ENCODE peak calls at places on chromosome 3, in five cellular contexts. One of them, this sample, is unnamed.
A peak's percentile ranks its signal among the peaks of the same experiment; 100 is the strongest.

GRCh38 chr3:99627062-99627826 is 11.2 kb upstream of the COL8A1 start:
- DNase-seq in left lung: no peak
- DNase-seq in stimulated activated CD4-positive, alpha-beta T cell treated with anti-CD3 and anti-CD28 coated beads, Interleukin-1b, Interleukin-23, amount 100 ng/mL, for 24 hours: no peak
- DNase-seq in T-helper 2 cell: peak; percentile 81
- DNase-seq in amniotic stem cell: no peak
- DNase-seq in this sample: no peak

GRCh38 chr3:140541975-140542653 is 135.8 kb upstream of the TRIM42 start:
- DNase-seq in left lung: no peak
- DNase-seq in stimulated activated CD4-positive, alpha-beta T cell treated with anti-CD3 and anti-CD28 coated beads, Interleukin-1b, Interleukin-23, amount 100 ng/mL, for 24 hours: no peak
- DNase-seq in amniotic stem cell: no peak
- DNase-seq in T-helper 2 cell: no peak
- DNase-seq in this sample: no peak

GRCh38 chr3:144341461-144341860 is 369.8 kb downstream of the DIPK2A start:
- DNase-seq in amniotic stem cell: no peak
- DNase-seq in T-helper 2 cell: no peak
- DNase-seq in left lung: no peak
- DNase-seq in stimulated activated CD4-positive, alpha-beta T cell treated with anti-CD3 and anti-CD28 coated beads, Interleukin-1b, Interleukin-23, amount 100 ng/mL, for 24 hours: no peak
- DNase-seq in this sample: no peak

GRCh38 chr3:173411288-173412064 is 13.9 kb downstream of the NLGN1 start:
- DNase-seq in left lung: no peak
- DNase-seq in amniotic stem cell: peak; percentile 9
- DNase-seq in T-helper 2 cell: no peak
- DNase-seq in stimulated activated CD4-positive, alpha-beta T cell treated with anti-CD3 and anti-CD28 coated beads, Interleukin-1b, Interleukin-23, amount 100 ng/mL, for 24 hours: no peak
- DNase-seq in this sample: no peak

GRCh38 chr3:112048911-112049310 is 14.4 kb downstream of the TMPRSS7 start:
- DNase-seq in left lung: no peak
- DNase-seq in amniotic stem cell: no peak
- DNase-seq in T-helper 2 cell: no peak
- DNase-seq in stimulated activated CD4-positive, alpha-beta T cell treated with anti-CD3 and anti-CD28 coated beads, Interleukin-1b, Interleukin-23, amount 100 ng/mL, for 24 hours: no peak
- DNase-seq in this sample: no peak

GRCh38 chr3:182651461-182651860 is 141.8 kb upstream of the ATP11B start:
- DNase-seq in T-helper 2 cell: no peak
- DNase-seq in amniotic stem cell: no peak
- DNase-seq in stimulated activated CD4-positive, alpha-beta T cell treated with anti-CD3 and anti-CD28 coated beads, Interleukin-1b, Interleukin-23, amount 100 ng/mL, for 24 hours: no peak
- DNase-seq in left lung: no peak
- DNase-seq in this sample: no peak

GRCh38 chr3:14602006-14602803 is 49.4 kb upstream of the CCDC174 start:
- DNase-seq in amniotic stem cell: no peak
- DNase-seq in T-helper 2 cell: no peak
- DNase-seq in left lung: no peak
- DNase-seq in stimulated activated CD4-positive, alpha-beta T cell treated with anti-CD3 and anti-CD28 coated beads, Interleukin-1b, Interleukin-23, amount 100 ng/mL, for 24 hours: no peak
- DNase-seq in this sample: no peak

GRCh38 chr3:113695818-113696645 is at the start of gene USF3:
- DNase-seq in stimulated activated CD4-positive, alpha-beta T cell treated with anti-CD3 and anti-CD28 coated beads, Interleukin-1b, Interleukin-23, amount 100 ng/mL, for 24 hours: peak; percentile 56
- DNase-seq in T-helper 2 cell: peak; percentile 92
- DNase-seq in amniotic stem cell: no peak
- DNase-seq in left lung: peak; percentile 94
- DNase-seq in this sample: no peak

GRCh38 chr3:29642393-29643033 is 361.6 kb downstream of the RBMS3 start:
- DNase-seq in left lung: no peak
- DNase-seq in amniotic stem cell: peak; percentile 11
- DNase-seq in stimulated activated CD4-positive, alpha-beta T cell treated with anti-CD3 and anti-CD28 coated beads, Interleukin-1b, Interleukin-23, amount 100 ng/mL, for 24 hours: no peak
- DNase-seq in T-helper 2 cell: no peak
- DNase-seq in this sample: no peak

GRCh38 chr3:58161435-58162398 is 49.1 kb downstream of the DNASE1L3 start:
- DNase-seq in amniotic stem cell: peak; percentile 58
- DNase-seq in stimulated activated CD4-positive, alpha-beta T cell treated with anti-CD3 and anti-CD28 coated beads, Interleukin-1b, Interleukin-23, amount 100 ng/mL, for 24 hours: no peak
- DNase-seq in T-helper 2 cell: no peak
- DNase-seq in left lung: no peak
- DNase-seq in this sample: peak; percentile 98

GRCh38 chr3:118587847-118588246 is 446.8 kb downstream of the IGSF11 start:
- DNase-seq in stimulated activated CD4-positive, alpha-beta T cell treated with anti-CD3 and anti-CD28 coated beads, Interleukin-1b, Interleukin-23, amount 100 ng/mL, for 24 hours: no peak
- DNase-seq in amniotic stem cell: no peak
- DNase-seq in left lung: no peak
- DNase-seq in T-helper 2 cell: no peak
- DNase-seq in this sample: no peak

GRCh38 chr3:46396129-46396528 is 10.7 kb downstream of the CCR5AS start:
- DNase-seq in left lung: no peak
- DNase-seq in T-helper 2 cell: no peak
- DNase-seq in amniotic stem cell: no peak
- DNase-seq in stimulated activated CD4-positive, alpha-beta T cell treated with anti-CD3 and anti-CD28 coated beads, Interleukin-1b, Interleukin-23, amount 100 ng/mL, for 24 hours: no peak
- DNase-seq in this sample: no peak

GRCh38 chr3:56826831-56827722 is 25.3 kb upstream of the ARHGEF3 start:
- DNase-seq in amniotic stem cell: no peak
- DNase-seq in T-helper 2 cell: peak; percentile 28
- DNase-seq in left lung: no peak
- DNase-seq in stimulated activated CD4-positive, alpha-beta T cell treated with anti-CD3 and anti-CD28 coated beads, Interleukin-1b, Interleukin-23, amount 100 ng/mL, for 24 hours: no peak
- DNase-seq in this sample: no peak

GRCh38 chr3:184757010-184757651 is 45.3 kb upstream of the MAGEF1 start:
- DNase-seq in amniotic stem cell: no peak
- DNase-seq in left lung: no peak
- DNase-seq in stimulated activated CD4-positive, alpha-beta T cell treated with anti-CD3 and anti-CD28 coated beads, Interleukin-1b, Interleukin-23, amount 100 ng/mL, for 24 hours: no peak
- DNase-seq in T-helper 2 cell: no peak
- DNase-seq in this sample: no peak

GRCh38 chr3:30256474-30256873 is 349.9 kb upstream of the TGFBR2 start:
- DNase-seq in amniotic stem cell: no peak
- DNase-seq in T-helper 2 cell: no peak
- DNase-seq in stimulated activated CD4-positive, alpha-beta T cell treated with anti-CD3 and anti-CD28 coated beads, Interleukin-1b, Interleukin-23, amount 100 ng/mL, for 24 hours: no peak
- DNase-seq in left lung: no peak
- DNase-seq in this sample: peak; percentile 23

GRCh38 chr3:194306771-194307640 is 44.1 kb downstream of the CPN2 start:
- DNase-seq in left lung: no peak
- DNase-seq in stimulated activated CD4-positive, alpha-beta T cell treated with anti-CD3 and anti-CD28 coated beads, Interleukin-1b, Interleukin-23, amount 100 ng/mL, for 24 hours: no peak
- DNase-seq in amniotic stem cell: no peak
- DNase-seq in T-helper 2 cell: peak; percentile 72
- DNase-seq in this sample: no peak

GRCh38 chr3:151765685-151766084 is 32.0 kb downstream of the AADACL2 start:
- DNase-seq in stimulated activated CD4-positive, alpha-beta T cell treated with anti-CD3 and anti-CD28 coated beads, Interleukin-1b, Interleukin-23, amount 100 ng/mL, for 24 hours: no peak
- DNase-seq in T-helper 2 cell: no peak
- DNase-seq in amniotic stem cell: no peak
- DNase-seq in left lung: no peak
- DNase-seq in this sample: no peak

GRCh38 chr3:17678116-17678741 is 64.2 kb downstream of the TBC1D5 start:
- DNase-seq in stimulated activated CD4-positive, alpha-beta T cell treated with anti-CD3 and anti-CD28 coated beads, Interleukin-1b, Interleukin-23, amount 100 ng/mL, for 24 hours: no peak
- DNase-seq in left lung: no peak
- DNase-seq in T-helper 2 cell: peak; percentile 51
- DNase-seq in amniotic stem cell: peak; percentile 2
- DNase-seq in this sample: peak; percentile 8

GRCh38 chr3:127671523-127672428 is 976 bp upstream of the ABTB1 start:
- DNase-seq in left lung: peak; percentile 78
- DNase-seq in stimulated activated CD4-positive, alpha-beta T cell treated with anti-CD3 and anti-CD28 coated beads, Interleukin-1b, Interleukin-23, amount 100 ng/mL, for 24 hours: no peak
- DNase-seq in amniotic stem cell: no peak
- DNase-seq in T-helper 2 cell: peak; percentile 47
- DNase-seq in this sample: no peak

GRCh38 chr3:30583973-30584372 is 22.4 kb upstream of the TGFBR2 start:
- DNase-seq in stimulated activated CD4-positive, alpha-beta T cell treated with anti-CD3 and anti-CD28 coated beads, Interleukin-1b, Interleukin-23, amount 100 ng/mL, for 24 hours: no peak
- DNase-seq in amniotic stem cell: no peak
- DNase-seq in left lung: no peak
- DNase-seq in T-helper 2 cell: no peak
- DNase-seq in this sample: no peak

GRCh38 chr3:157251685-157252084 is 91.7 kb upstream of the CCNL1 start:
- DNase-seq in amniotic stem cell: no peak
- DNase-seq in stimulated activated CD4-positive, alpha-beta T cell treated with anti-CD3 and anti-CD28 coated beads, Interleukin-1b, Interleukin-23, amount 100 ng/mL, for 24 hours: no peak
- DNase-seq in T-helper 2 cell: no peak
- DNase-seq in left lung: no peak
- DNase-seq in this sample: no peak

GRCh38 chr3:132007617-132008016 is 27.2 kb downstream of the CPNE4 start:
- DNase-seq in stimulated activated CD4-positive, alpha-beta T cell treated with anti-CD3 and anti-CD28 coated beads, Interleukin-1b, Interleukin-23, amount 100 ng/mL, for 24 hours: no peak
- DNase-seq in left lung: no peak
- DNase-seq in amniotic stem cell: no peak
- DNase-seq in T-helper 2 cell: no peak
- DNase-seq in this sample: no peak

GRCh38 chr3:170487091-170487490 is 68.4 kb downstream of the CLDN11 start:
- DNase-seq in stimulated activated CD4-positive, alpha-beta T cell treated with anti-CD3 and anti-CD28 coated beads, Interleukin-1b, Interleukin-23, amount 100 ng/mL, for 24 hours: no peak
- DNase-seq in left lung: no peak
- DNase-seq in amniotic stem cell: no peak
- DNase-seq in T-helper 2 cell: no peak
- DNase-seq in this sample: no peak

GRCh38 chr3:8607285-8608040 is 37.1 kb downstream of the SSUH2 start:
- DNase-seq in T-helper 2 cell: peak; percentile 24
- DNase-seq in amniotic stem cell: no peak
- DNase-seq in left lung: no peak
- DNase-seq in stimulated activated CD4-positive, alpha-beta T cell treated with anti-CD3 and anti-CD28 coated beads, Interleukin-1b, Interleukin-23, amount 100 ng/mL, for 24 hours: no peak
- DNase-seq in this sample: no peak

GRCh38 chr3:40476478-40477470 is at the start of gene ZNF619:
- DNase-seq in stimulated activated CD4-positive, alpha-beta T cell treated with anti-CD3 and anti-CD28 coated beads, Interleukin-1b, Interleukin-23, amount 100 ng/mL, for 24 hours: no peak
- DNase-seq in left lung: peak; percentile 91
- DNase-seq in amniotic stem cell: peak; percentile 9
- DNase-seq in T-helper 2 cell: peak; percentile 71
- DNase-seq in this sample: peak; percentile 56

GRCh38 chr3:171971919-171972526 is 67.4 kb upstream of the FNDC3B start:
- DNase-seq in stimulated activated CD4-positive, alpha-beta T cell treated with anti-CD3 and anti-CD28 coated beads, Interleukin-1b, Interleukin-23, amount 100 ng/mL, for 24 hours: no peak
- DNase-seq in amniotic stem cell: no peak
- DNase-seq in left lung: no peak
- DNase-seq in T-helper 2 cell: no peak
- DNase-seq in this sample: no peak

GRCh38 chr3:43363621-43364266 is 77.4 kb downstream of the SNRK start:
- DNase-seq in amniotic stem cell: no peak
- DNase-seq in stimulated activated CD4-positive, alpha-beta T cell treated with anti-CD3 and anti-CD28 coated beads, Interleukin-1b, Interleukin-23, amount 100 ng/mL, for 24 hours: no peak
- DNase-seq in left lung: no peak
- DNase-seq in T-helper 2 cell: no peak
- DNase-seq in this sample: no peak

GRCh38 chr3:39106281-39107055 is 959 bp downstream of the GORASP1 start:
- DNase-seq in T-helper 2 cell: peak; percentile 10
- DNase-seq in left lung: no peak
- DNase-seq in amniotic stem cell: no peak
- DNase-seq in stimulated activated CD4-positive, alpha-beta T cell treated with anti-CD3 and anti-CD28 coated beads, Interleukin-1b, Interleukin-23, amount 100 ng/mL, for 24 hours: no peak
- DNase-seq in this sample: no peak

GRCh38 chr3:98445949-98446406 is 17.0 kb upstream of the OR5K1 start:
- DNase-seq in stimulated activated CD4-positive, alpha-beta T cell treated with anti-CD3 and anti-CD28 coated beads, Interleukin-1b, Interleukin-23, amount 100 ng/mL, for 24 hours: no peak
- DNase-seq in T-helper 2 cell: no peak
- DNase-seq in left lung: no peak
- DNase-seq in amniotic stem cell: no peak
- DNase-seq in this sample: no peak

GRCh38 chr3:108673988-108674661 is 83.1 kb downstream of the RETNLB start:
- DNase-seq in stimulated activated CD4-positive, alpha-beta T cell treated with anti-CD3 and anti-CD28 coated beads, Interleukin-1b, Interleukin-23, amount 100 ng/mL, for 24 hours: no peak
- DNase-seq in T-helper 2 cell: no peak
- DNase-seq in amniotic stem cell: no peak
- DNase-seq in left lung: no peak
- DNase-seq in this sample: no peak

GRCh38 chr3:48957006-48957705 is 32.9 kb upstream of the P4HTM start:
- DNase-seq in left lung: no peak
- DNase-seq in stimulated activated CD4-positive, alpha-beta T cell treated with anti-CD3 and anti-CD28 coated beads, Interleukin-1b, Interleukin-23, amount 100 ng/mL, for 24 hours: no peak
- DNase-seq in amniotic stem cell: no peak
- DNase-seq in T-helper 2 cell: no peak
- DNase-seq in this sample: no peak

This sample was measured in HS-27A.